ENCODE peak calls at places on chromosomes 16 and 17, in eight cellular contexts. L is retina; R is stimulated activated CD4-positive, alpha-beta T cell treated with anti-CD3 and anti-CD28 coated beads, Interleukin-4, amount 100 ng/mL, for 48 hours; M is GM23248; V is H7; Y is left colon; C is A172; B is GDM1. J is an unnamed sample.

GRCh38 chr16:49003992-49004391 is 277.6 kb downstream of the CBLN1 start:
- DNase-seq in L (no peak), R (no peak), M (no peak), V (no peak), Y (no peak), C (no peak), B (no peak), J (no peak)

GRCh38 chr17:57486978-57487377 is 230.7 kb downstream of the MSI2 start:
- DNase-seq in L (no peak), R (no peak), M (no peak), V (no peak), Y (no peak), C (no peak), B (peak), J (no peak)

GRCh38 chr17:44914148-44914547 is 1.2 kb downstream of the GFAP start:
- DNase-seq in L (no peak), R (no peak), M (no peak), V (no peak), Y (no peak), C (no peak), B (no peak), J (no peak)

GRCh38 chr17:31680126-31680525 is 178.9 kb downstream of the COPRS start:
- DNase-seq in L (no peak), R (peak), M (no peak), V (no peak), Y (no peak), C (no peak), B (peak), J (no peak)

GRCh38 chr17:691423-691822 is 23.2 kb downstream of the VPS53 start:
- DNase-seq in L (no peak), R (no peak), M (peak), V (no peak), Y (no peak), C (peak), B (no peak), J (no peak)

GRCh38 chr17:19996502-19996901 is 12.7 kb upstream of the SPECC1 start:
- DNase-seq in L (no peak), R (no peak), M (no peak), V (peak), Y (no peak), C (no peak), B (peak), J (no peak)

GRCh38 chr17:79739148-79740062 is 8.7 kb downstream of the ENPP7 start:
- DNase-seq in L (no peak), R (no peak), M (peak), V (peak), Y (no peak), C (peak), B (no peak), J (no peak)

GRCh38 chr17:7392696-7393612 is 1.4 kb downstream of the PLSCR3 start:
- DNase-seq in L (peak), R (no peak), M (no peak), V (peak), Y (no peak), C (no peak), B (no peak), J (no peak)

GRCh38 chr17:76772842-76773521 is 35.1 kb downstream of the MFSD11 start:
- DNase-seq in L (no peak), R (no peak), M (peak), V (no peak), Y (no peak), C (peak), B (no peak), J (peak)

GRCh38 chr17:48472485-48473281 is 42.7 kb upstream of the SKAP1 start:
- DNase-seq in L (peak), R (no peak), M (peak), V (no peak), Y (no peak), C (peak), B (no peak), J (no peak)

GRCh38 chr16:17072104-17072503 is 398.7 kb downstream of the XYLT1 start:
- DNase-seq in L (no peak), R (no peak), M (peak), V (no peak), Y (no peak), C (no peak), B (no peak), J (no peak)

GRCh38 chr17:80033840-80034239 is 1.8 kb downstream of the TBC1D16 start:
- DNase-seq in L (no peak), R (no peak), M (no peak), V (no peak), Y (no peak), C (no peak), B (no peak), J (no peak)

GRCh38 chr17:14061666-14062560 is 7.4 kb upstream of the COX10 start:
- DNase-seq in L (no peak), R (no peak), M (peak), V (no peak), Y (no peak), C (peak), B (no peak), J (no peak)

GRCh38 chr17:75396025-75396424 is 9.5 kb downstream of the GRB2 start:
- DNase-seq in L (no peak), R (no peak), M (no peak), V (no peak), Y (no peak), C (no peak), B (no peak), J (no peak)

GRCh38 chr16:30972872-30973271 is 12.1 kb upstream of the HSD3B7 start:
- DNase-seq in L (no peak), R (no peak), M (peak), V (peak), Y (no peak), C (no peak), B (no peak), J (no peak)

GRCh38 chr16:10637337-10638037 is 57.1 kb upstream of the EMP2 start:
- DNase-seq in L (no peak), R (no peak), M (no peak), V (no peak), Y (no peak), C (no peak), B (no peak), J (no peak)

GRCh38 chr16:88907768-88908167 is 41.3 kb upstream of the PABPN1L start:
- DNase-seq in L (no peak), R (no peak), M (peak), V (no peak), Y (no peak), C (peak), B (no peak), J (no peak)

GRCh38 chr17:32910769-32911168 is 17.2 kb upstream of the TMEM98 start:
- DNase-seq in L (no peak), R (no peak), M (no peak), V (no peak), Y (peak), C (no peak), B (no peak), J (no peak)

GRCh38 chr16:12141556-12141955 is 165.0 kb downstream of the SNX29 start:
- DNase-seq in L (no peak), R (no peak), M (no peak), V (no peak), Y (no peak), C (peak), B (no peak), J (peak)

GRCh38 chr17:52648995-52649394 is 490.5 kb upstream of the CA10 start:
- DNase-seq in L (no peak), R (no peak), M (no peak), V (no peak), Y (peak), C (no peak), B (no peak), J (no peak)

GRCh38 chr17:57675988-57676387 is 69.1 kb downstream of the CCDC182 start:
- DNase-seq in L (no peak), R (no peak), M (no peak), V (no peak), Y (no peak), C (no peak), B (no peak), J (no peak)

J was measured in dermis microvascular lymphatic vessel endothelial cell.